ENCODE peak calls at places on chromosomes 4 and X, in nine cellular contexts. One of them, this sample, is unnamed.

GRCh38 chr4:137955615-137956014 is 286.5 kb downstream of the SLC7A11 start:
- DNase-seq in iris pigment epithelial cell: no peak
- DNase-seq in psoas muscle: no peak
- DNase-seq in stimulated activated CD8-positive, alpha-beta memory T cell treated with anti-CD3 and anti-CD28 coated beads, Interleukin-7, amount 100 ng/mL, for 24 hours: no peak
- DNase-seq in astrocyte: no peak
- DNase-seq in NCI-H1417 treated with DMSO at 0.1 percent for 48 hours: no peak
- DNase-seq in RKO: no peak
- DNase-seq in ELR: no peak
- DNase-seq in germinal center: no peak
- DNase-seq in this sample: no peak

GRCh38 chr4:189046642-189047041 is 894.0 kb upstream of the FRG1 start:
- DNase-seq in iris pigment epithelial cell: peak
- DNase-seq in psoas muscle: no peak
- DNase-seq in stimulated activated CD8-positive, alpha-beta memory T cell treated with anti-CD3 and anti-CD28 coated beads, Interleukin-7, amount 100 ng/mL, for 24 hours: no peak
- DNase-seq in astrocyte: no peak
- DNase-seq in NCI-H1417 treated with DMSO at 0.1 percent for 48 hours: no peak
- DNase-seq in RKO: no peak
- DNase-seq in ELR: no peak
- DNase-seq in germinal center: no peak
- DNase-seq in this sample: no peak

GRCh38 chr4:156763511-156763910 is 208.1 kb downstream of the PDGFC start:
- DNase-seq in iris pigment epithelial cell: peak
- DNase-seq in psoas muscle: no peak
- DNase-seq in stimulated activated CD8-positive, alpha-beta memory T cell treated with anti-CD3 and anti-CD28 coated beads, Interleukin-7, amount 100 ng/mL, for 24 hours: no peak
- DNase-seq in astrocyte: peak
- DNase-seq in NCI-H1417 treated with DMSO at 0.1 percent for 48 hours: peak
- DNase-seq in RKO: no peak
- DNase-seq in ELR: no peak
- DNase-seq in germinal center: no peak
- DNase-seq in this sample: no peak

GRCh38 chr4:33923469-33923868 is 2320.8 kb downstream of the ARAP2 start:
- DNase-seq in iris pigment epithelial cell: no peak
- DNase-seq in psoas muscle: no peak
- DNase-seq in stimulated activated CD8-positive, alpha-beta memory T cell treated with anti-CD3 and anti-CD28 coated beads, Interleukin-7, amount 100 ng/mL, for 24 hours: no peak
- DNase-seq in astrocyte: no peak
- DNase-seq in NCI-H1417 treated with DMSO at 0.1 percent for 48 hours: no peak
- DNase-seq in RKO: no peak
- DNase-seq in ELR: no peak
- DNase-seq in germinal center: no peak
- DNase-seq in this sample: no peak

GRCh38 chr4:75391489-75392166 is 122.6 kb downstream of the RCHY1 start:
- DNase-seq in iris pigment epithelial cell: no peak
- DNase-seq in psoas muscle: no peak
- DNase-seq in stimulated activated CD8-positive, alpha-beta memory T cell treated with anti-CD3 and anti-CD28 coated beads, Interleukin-7, amount 100 ng/mL, for 24 hours: no peak
- DNase-seq in astrocyte: no peak
- DNase-seq in NCI-H1417 treated with DMSO at 0.1 percent for 48 hours: no peak
- DNase-seq in RKO: no peak
- DNase-seq in ELR: no peak
- DNase-seq in germinal center: no peak
- DNase-seq in this sample: no peak

GRCh38 chrX:47380268-47380667 is 9.9 kb downstream of the ZNF157 start:
- DNase-seq in iris pigment epithelial cell: no peak
- DNase-seq in psoas muscle: no peak
- DNase-seq in stimulated activated CD8-positive, alpha-beta memory T cell treated with anti-CD3 and anti-CD28 coated beads, Interleukin-7, amount 100 ng/mL, for 24 hours: peak
- DNase-seq in astrocyte: no peak
- DNase-seq in NCI-H1417 treated with DMSO at 0.1 percent for 48 hours: no peak
- DNase-seq in RKO: no peak
- DNase-seq in ELR: no peak
- DNase-seq in germinal center: peak
- DNase-seq in this sample: peak

GRCh38 chr4:169810325-169811323 is 52.9 kb upstream of the HPF1 start:
- DNase-seq in iris pigment epithelial cell: peak
- DNase-seq in psoas muscle: no peak
- DNase-seq in stimulated activated CD8-positive, alpha-beta memory T cell treated with anti-CD3 and anti-CD28 coated beads, Interleukin-7, amount 100 ng/mL, for 24 hours: no peak
- DNase-seq in astrocyte: peak
- DNase-seq in NCI-H1417 treated with DMSO at 0.1 percent for 48 hours: peak
- DNase-seq in RKO: peak
- DNase-seq in ELR: peak
- DNase-seq in germinal center: peak
- DNase-seq in this sample: peak

GRCh38 chr4:76250962-76251361 is 559 bp upstream of the FAM47E start:
- DNase-seq in iris pigment epithelial cell: no peak
- DNase-seq in psoas muscle: no peak
- DNase-seq in stimulated activated CD8-positive, alpha-beta memory T cell treated with anti-CD3 and anti-CD28 coated beads, Interleukin-7, amount 100 ng/mL, for 24 hours: no peak
- DNase-seq in astrocyte: no peak
- DNase-seq in NCI-H1417 treated with DMSO at 0.1 percent for 48 hours: no peak
- DNase-seq in RKO: no peak
- DNase-seq in ELR: no peak
- DNase-seq in germinal center: no peak
- DNase-seq in this sample: no peak

GRCh38 chr4:136392576-136392975 is 1139.7 kb downstream of the PCDH18 start:
- DNase-seq in iris pigment epithelial cell: peak
- DNase-seq in psoas muscle: no peak
- DNase-seq in stimulated activated CD8-positive, alpha-beta memory T cell treated with anti-CD3 and anti-CD28 coated beads, Interleukin-7, amount 100 ng/mL, for 24 hours: no peak
- DNase-seq in astrocyte: peak
- DNase-seq in NCI-H1417 treated with DMSO at 0.1 percent for 48 hours: no peak
- DNase-seq in RKO: peak
- DNase-seq in ELR: peak
- DNase-seq in germinal center: no peak
- DNase-seq in this sample: no peak

GRCh38 chr4:87527446-87528240 is 1.5 kb downstream of the SPARCL1 start:
- DNase-seq in iris pigment epithelial cell: peak
- DNase-seq in psoas muscle: no peak
- DNase-seq in stimulated activated CD8-positive, alpha-beta memory T cell treated with anti-CD3 and anti-CD28 coated beads, Interleukin-7, amount 100 ng/mL, for 24 hours: no peak
- DNase-seq in astrocyte: no peak
- DNase-seq in NCI-H1417 treated with DMSO at 0.1 percent for 48 hours: no peak
- DNase-seq in RKO: no peak
- DNase-seq in ELR: no peak
- DNase-seq in germinal center: no peak
- DNase-seq in this sample: no peak

GRCh38 chr4:113179996-113180395 is 130.5 kb downstream of the ANK2 start:
- DNase-seq in iris pigment epithelial cell: no peak
- DNase-seq in psoas muscle: no peak
- DNase-seq in stimulated activated CD8-positive, alpha-beta memory T cell treated with anti-CD3 and anti-CD28 coated beads, Interleukin-7, amount 100 ng/mL, for 24 hours: no peak
- DNase-seq in astrocyte: peak
- DNase-seq in NCI-H1417 treated with DMSO at 0.1 percent for 48 hours: no peak
- DNase-seq in RKO: peak
- DNase-seq in ELR: peak
- DNase-seq in germinal center: no peak
- DNase-seq in this sample: no peak

GRCh38 chrX:153670748-153671588 is 2.6 kb downstream of the PNCK start:
- DNase-seq in iris pigment epithelial cell: no peak
- DNase-seq in psoas muscle: no peak
- DNase-seq in stimulated activated CD8-positive, alpha-beta memory T cell treated with anti-CD3 and anti-CD28 coated beads, Interleukin-7, amount 100 ng/mL, for 24 hours: no peak
- DNase-seq in astrocyte: no peak
- DNase-seq in NCI-H1417 treated with DMSO at 0.1 percent for 48 hours: no peak
- DNase-seq in RKO: no peak
- DNase-seq in ELR: no peak
- DNase-seq in germinal center: no peak
- DNase-seq in this sample: no peak

GRCh38 chrX:119622356-119623232 is 16.4 kb upstream of the NKRF start:
- DNase-seq in iris pigment epithelial cell: peak
- DNase-seq in psoas muscle: no peak
- DNase-seq in stimulated activated CD8-positive, alpha-beta memory T cell treated with anti-CD3 and anti-CD28 coated beads, Interleukin-7, amount 100 ng/mL, for 24 hours: no peak
- DNase-seq in astrocyte: peak
- DNase-seq in NCI-H1417 treated with DMSO at 0.1 percent for 48 hours: no peak
- DNase-seq in RKO: no peak
- DNase-seq in ELR: peak
- DNase-seq in germinal center: no peak
- DNase-seq in this sample: no peak

GRCh38 chrX:153973127-153974002 is 811 bp downstream of the TMEM187 start:
- DNase-seq in iris pigment epithelial cell: peak
- DNase-seq in psoas muscle: peak
- DNase-seq in stimulated activated CD8-positive, alpha-beta memory T cell treated with anti-CD3 and anti-CD28 coated beads, Interleukin-7, amount 100 ng/mL, for 24 hours: no peak
- DNase-seq in astrocyte: peak
- DNase-seq in NCI-H1417 treated with DMSO at 0.1 percent for 48 hours: no peak
- DNase-seq in RKO: no peak
- DNase-seq in ELR: no peak
- DNase-seq in germinal center: no peak
- DNase-seq in this sample: no peak

GRCh38 chr4:172858731-172859230 is 309.8 kb upstream of the GALNT7 start:
- DNase-seq in iris pigment epithelial cell: peak
- DNase-seq in psoas muscle: no peak
- DNase-seq in stimulated activated CD8-positive, alpha-beta memory T cell treated with anti-CD3 and anti-CD28 coated beads, Interleukin-7, amount 100 ng/mL, for 24 hours: no peak
- DNase-seq in astrocyte: peak
- DNase-seq in NCI-H1417 treated with DMSO at 0.1 percent for 48 hours: no peak
- DNase-seq in RKO: no peak
- DNase-seq in ELR: peak
- DNase-seq in germinal center: no peak
- DNase-seq in this sample: no peak

GRCh38 chr4:23161787-23162186 is 469.1 kb downstream of the GBA3 start:
- DNase-seq in iris pigment epithelial cell: no peak
- DNase-seq in psoas muscle: no peak
- DNase-seq in stimulated activated CD8-positive, alpha-beta memory T cell treated with anti-CD3 and anti-CD28 coated beads, Interleukin-7, amount 100 ng/mL, for 24 hours: no peak
- DNase-seq in astrocyte: no peak
- DNase-seq in NCI-H1417 treated with DMSO at 0.1 percent for 48 hours: no peak
- DNase-seq in RKO: no peak
- DNase-seq in ELR: no peak
- DNase-seq in germinal center: no peak
- DNase-seq in this sample: no peak

GRCh38 chr4:142815834-142816233 is 30.3 kb downstream of the INPP4B start:
- DNase-seq in iris pigment epithelial cell: peak
- DNase-seq in psoas muscle: no peak
- DNase-seq in stimulated activated CD8-positive, alpha-beta memory T cell treated with anti-CD3 and anti-CD28 coated beads, Interleukin-7, amount 100 ng/mL, for 24 hours: no peak
- DNase-seq in astrocyte: peak
- DNase-seq in NCI-H1417 treated with DMSO at 0.1 percent for 48 hours: no peak
- DNase-seq in RKO: peak
- DNase-seq in ELR: peak
- DNase-seq in germinal center: no peak
- DNase-seq in this sample: no peak

GRCh38 chrX:109934434-109934833 is 68.5 kb upstream of the TMEM164 start:
- DNase-seq in iris pigment epithelial cell: peak
- DNase-seq in psoas muscle: no peak
- DNase-seq in stimulated activated CD8-positive, alpha-beta memory T cell treated with anti-CD3 and anti-CD28 coated beads, Interleukin-7, amount 100 ng/mL, for 24 hours: no peak
- DNase-seq in astrocyte: peak
- DNase-seq in NCI-H1417 treated with DMSO at 0.1 percent for 48 hours: no peak
- DNase-seq in RKO: no peak
- DNase-seq in ELR: peak
- DNase-seq in germinal center: no peak
- DNase-seq in this sample: no peak

GRCh38 chr4:84677995-84678394 is 95.1 kb downstream of the CDS1 start:
- DNase-seq in iris pigment epithelial cell: no peak
- DNase-seq in psoas muscle: no peak
- DNase-seq in stimulated activated CD8-positive, alpha-beta memory T cell treated with anti-CD3 and anti-CD28 coated beads, Interleukin-7, amount 100 ng/mL, for 24 hours: no peak
- DNase-seq in astrocyte: no peak
- DNase-seq in NCI-H1417 treated with DMSO at 0.1 percent for 48 hours: no peak
- DNase-seq in RKO: no peak
- DNase-seq in ELR: no peak
- DNase-seq in germinal center: no peak
- DNase-seq in this sample: no peak

GRCh38 chr4:16692493-16692892 is 206.0 kb downstream of the LDB2 start:
- DNase-seq in iris pigment epithelial cell: peak
- DNase-seq in psoas muscle: no peak
- DNase-seq in stimulated activated CD8-positive, alpha-beta memory T cell treated with anti-CD3 and anti-CD28 coated beads, Interleukin-7, amount 100 ng/mL, for 24 hours: no peak
- DNase-seq in astrocyte: peak
- DNase-seq in NCI-H1417 treated with DMSO at 0.1 percent for 48 hours: no peak
- DNase-seq in RKO: no peak
- DNase-seq in ELR: no peak
- DNase-seq in germinal center: no peak
- DNase-seq in this sample: no peak

GRCh38 chr4:182486895-182487294 is 243.7 kb downstream of the TENM3 start:
- DNase-seq in iris pigment epithelial cell: peak
- DNase-seq in psoas muscle: no peak
- DNase-seq in stimulated activated CD8-positive, alpha-beta memory T cell treated with anti-CD3 and anti-CD28 coated beads, Interleukin-7, amount 100 ng/mL, for 24 hours: no peak
- DNase-seq in astrocyte: peak
- DNase-seq in NCI-H1417 treated with DMSO at 0.1 percent for 48 hours: no peak
- DNase-seq in RKO: peak
- DNase-seq in ELR: no peak
- DNase-seq in germinal center: no peak
- DNase-seq in this sample: no peak

GRCh38 chr4:8860892-8861575 is 10.6 kb downstream of the HMX1 start:
- DNase-seq in iris pigment epithelial cell: no peak
- DNase-seq in psoas muscle: no peak
- DNase-seq in stimulated activated CD8-positive, alpha-beta memory T cell treated with anti-CD3 and anti-CD28 coated beads, Interleukin-7, amount 100 ng/mL, for 24 hours: no peak
- DNase-seq in astrocyte: no peak
- DNase-seq in NCI-H1417 treated with DMSO at 0.1 percent for 48 hours: no peak
- DNase-seq in RKO: no peak
- DNase-seq in ELR: no peak
- DNase-seq in germinal center: no peak
- DNase-seq in this sample: no peak

GRCh38 chr4:38075370-38076152 is 115.4 kb downstream of the PTTG2 start:
- DNase-seq in iris pigment epithelial cell: peak
- DNase-seq in psoas muscle: no peak
- DNase-seq in stimulated activated CD8-positive, alpha-beta memory T cell treated with anti-CD3 and anti-CD28 coated beads, Interleukin-7, amount 100 ng/mL, for 24 hours: no peak
- DNase-seq in astrocyte: peak
- DNase-seq in NCI-H1417 treated with DMSO at 0.1 percent for 48 hours: no peak
- DNase-seq in RKO: no peak
- DNase-seq in ELR: peak
- DNase-seq in germinal center: no peak
- DNase-seq in this sample: no peak

GRCh38 chr4:95507147-95507546 is 41.6 kb downstream of the UNC5C start:
- DNase-seq in iris pigment epithelial cell: no peak
- DNase-seq in psoas muscle: no peak
- DNase-seq in stimulated activated CD8-positive, alpha-beta memory T cell treated with anti-CD3 and anti-CD28 coated beads, Interleukin-7, amount 100 ng/mL, for 24 hours: no peak
- DNase-seq in astrocyte: peak
- DNase-seq in NCI-H1417 treated with DMSO at 0.1 percent for 48 hours: no peak
- DNase-seq in RKO: no peak
- DNase-seq in ELR: no peak
- DNase-seq in germinal center: no peak
- DNase-seq in this sample: no peak